ENCODE peak calls at places on chromosomes 16 and 17, in nine cellular contexts. One of them, this sample, is unnamed.

GRCh38 chr16:67961551-67961957 is 6.9 kb downstream of the SLC12A4 start:
- DNase-seq in adrenal gland: peak
- DNase-seq in fibroblast of the aortic adventitia: no peak
- DNase-seq in uterus: no peak
- DNase-seq in GM12865: no peak
- DNase-seq in sigmoid colon: no peak
- DNase-seq in AG09309: no peak
- DNase-seq in testis: no peak
- DNase-seq in foreskin fibroblast: no peak
- DNase-seq in this sample: no peak

GRCh38 chr17:78986048-78986648 is 6.4 kb upstream of the LGALS3BP start:
- DNase-seq in AG09309: no peak
- DNase-seq in testis: peak
- DNase-seq in fibroblast of the aortic adventitia: peak
- DNase-seq in uterus: no peak
- DNase-seq in sigmoid colon: no peak
- DNase-seq in foreskin fibroblast: no peak
- DNase-seq in GM12865: peak
- DNase-seq in adrenal gland: peak
- DNase-seq in this sample: no peak

GRCh38 chr17:82370471-82371332 is 863 bp upstream of the UTS2R start:
- DNase-seq in sigmoid colon: no peak
- DNase-seq in AG09309: no peak
- DNase-seq in fibroblast of the aortic adventitia: peak
- DNase-seq in testis: no peak
- DNase-seq in foreskin fibroblast: no peak
- DNase-seq in uterus: no peak
- DNase-seq in GM12865: peak
- DNase-seq in adrenal gland: no peak
- DNase-seq in this sample: no peak

GRCh38 chr17:82647593-82648164 is 565 bp downstream of the WDR45B start:
- DNase-seq in foreskin fibroblast: no peak
- DNase-seq in AG09309: no peak
- DNase-seq in testis: peak
- DNase-seq in uterus: peak
- DNase-seq in GM12865: peak
- DNase-seq in adrenal gland: peak
- DNase-seq in fibroblast of the aortic adventitia: no peak
- DNase-seq in sigmoid colon: peak
- DNase-seq in this sample: no peak

GRCh38 chr16:19884611-19885455 is at the start of gene GPRC5B:
- DNase-seq in uterus: peak
- DNase-seq in AG09309: no peak
- DNase-seq in testis: peak
- DNase-seq in fibroblast of the aortic adventitia: peak
- DNase-seq in foreskin fibroblast: no peak
- DNase-seq in sigmoid colon: peak
- DNase-seq in adrenal gland: peak
- DNase-seq in GM12865: peak
- DNase-seq in this sample: peak

GRCh38 chr17:45666641-45667040 is 117.5 kb upstream of the CRHR1 start:
- DNase-seq in foreskin fibroblast: no peak
- DNase-seq in uterus: no peak
- DNase-seq in sigmoid colon: no peak
- DNase-seq in AG09309: no peak
- DNase-seq in adrenal gland: no peak
- DNase-seq in fibroblast of the aortic adventitia: no peak
- DNase-seq in GM12865: no peak
- DNase-seq in testis: no peak
- DNase-seq in this sample: no peak

GRCh38 chr17:8581002-8581658 is 49.4 kb downstream of the MYH10 start:
- DNase-seq in GM12865: peak
- DNase-seq in fibroblast of the aortic adventitia: no peak
- DNase-seq in testis: no peak
- DNase-seq in uterus: no peak
- DNase-seq in foreskin fibroblast: no peak
- DNase-seq in adrenal gland: no peak
- DNase-seq in sigmoid colon: no peak
- DNase-seq in AG09309: no peak
- DNase-seq in this sample: no peak

GRCh38 chr16:76176616-76177015 is 100.6 kb upstream of the CNTNAP4 start:
- DNase-seq in sigmoid colon: no peak
- DNase-seq in uterus: no peak
- DNase-seq in AG09309: no peak
- DNase-seq in adrenal gland: no peak
- DNase-seq in foreskin fibroblast: no peak
- DNase-seq in GM12865: no peak
- DNase-seq in testis: no peak
- DNase-seq in fibroblast of the aortic adventitia: no peak
- DNase-seq in this sample: no peak

GRCh38 chr16:25210758-25211157 is 6.0 kb upstream of the AQP8 start:
- DNase-seq in uterus: no peak
- DNase-seq in foreskin fibroblast: peak
- DNase-seq in sigmoid colon: no peak
- DNase-seq in adrenal gland: no peak
- DNase-seq in GM12865: no peak
- DNase-seq in AG09309: peak
- DNase-seq in testis: no peak
- DNase-seq in fibroblast of the aortic adventitia: peak
- DNase-seq in this sample: no peak

GRCh38 chr17:8311131-8311790 is 1.2 kb downstream of the ARHGEF15 start:
- DNase-seq in adrenal gland: no peak
- DNase-seq in testis: no peak
- DNase-seq in foreskin fibroblast: no peak
- DNase-seq in sigmoid colon: no peak
- DNase-seq in GM12865: no peak
- DNase-seq in AG09309: no peak
- DNase-seq in fibroblast of the aortic adventitia: no peak
- DNase-seq in uterus: no peak
- DNase-seq in this sample: no peak

GRCh38 chr17:19958023-19958422 is 19.6 kb downstream of the AKAP10 start:
- DNase-seq in uterus: no peak
- DNase-seq in fibroblast of the aortic adventitia: peak
- DNase-seq in testis: no peak
- DNase-seq in sigmoid colon: no peak
- DNase-seq in adrenal gland: peak
- DNase-seq in foreskin fibroblast: peak
- DNase-seq in AG09309: peak
- DNase-seq in GM12865: no peak
- DNase-seq in this sample: no peak

GRCh38 chr16:558298-559020 is 1.7 kb upstream of the PRR35 start:
- DNase-seq in testis: no peak
- DNase-seq in fibroblast of the aortic adventitia: no peak
- DNase-seq in adrenal gland: no peak
- DNase-seq in sigmoid colon: no peak
- DNase-seq in AG09309: no peak
- DNase-seq in uterus: no peak
- DNase-seq in GM12865: no peak
- DNase-seq in foreskin fibroblast: no peak
- DNase-seq in this sample: no peak

GRCh38 chr16:87780385-87780989 is 14.7 kb upstream of the KLHDC4 start:
- DNase-seq in sigmoid colon: no peak
- DNase-seq in testis: peak
- DNase-seq in foreskin fibroblast: no peak
- DNase-seq in fibroblast of the aortic adventitia: peak
- DNase-seq in adrenal gland: peak
- DNase-seq in uterus: no peak
- DNase-seq in AG09309: no peak
- DNase-seq in GM12865: peak
- DNase-seq in this sample: no peak

GRCh38 chr16:65068151-65068740 is 53.6 kb downstream of the CDH11 start:
- DNase-seq in AG09309: peak
- DNase-seq in uterus: peak
- DNase-seq in testis: no peak
- DNase-seq in adrenal gland: no peak
- DNase-seq in fibroblast of the aortic adventitia: peak
- DNase-seq in sigmoid colon: no peak
- DNase-seq in GM12865: no peak
- DNase-seq in foreskin fibroblast: peak
- DNase-seq in this sample: no peak

GRCh38 chr17:65191805-65192740 is 54.9 kb downstream of the RGS9 start:
- DNase-seq in uterus: no peak
- DNase-seq in adrenal gland: peak
- DNase-seq in testis: peak
- DNase-seq in sigmoid colon: no peak
- DNase-seq in fibroblast of the aortic adventitia: peak
- DNase-seq in AG09309: no peak
- DNase-seq in foreskin fibroblast: peak
- DNase-seq in GM12865: peak
- DNase-seq in this sample: no peak

GRCh38 chr16:70694517-70695218 is 8.8 kb upstream of the MTSS2 start:
- DNase-seq in testis: no peak
- DNase-seq in adrenal gland: peak
- DNase-seq in foreskin fibroblast: no peak
- DNase-seq in AG09309: no peak
- DNase-seq in GM12865: no peak
- DNase-seq in fibroblast of the aortic adventitia: no peak
- DNase-seq in sigmoid colon: no peak
- DNase-seq in uterus: no peak
- DNase-seq in this sample: no peak

GRCh38 chr17:34378664-34379101 is 15.7 kb upstream of the CCL1 start:
- DNase-seq in sigmoid colon: no peak
- DNase-seq in adrenal gland: no peak
- DNase-seq in fibroblast of the aortic adventitia: peak
- DNase-seq in foreskin fibroblast: no peak
- DNase-seq in GM12865: peak
- DNase-seq in uterus: no peak
- DNase-seq in AG09309: no peak
- DNase-seq in testis: no peak
- DNase-seq in this sample: no peak

GRCh38 chr17:66737524-66737923 is 97.4 kb upstream of the CACNG5 start:
- DNase-seq in fibroblast of the aortic adventitia: peak
- DNase-seq in GM12865: no peak
- DNase-seq in adrenal gland: no peak
- DNase-seq in AG09309: peak
- DNase-seq in sigmoid colon: peak
- DNase-seq in foreskin fibroblast: peak
- DNase-seq in uterus: no peak
- DNase-seq in testis: peak
- DNase-seq in this sample: no peak

GRCh38 chr17:77915594-77916021 is 42.9 kb upstream of the TNRC6C start:
- DNase-seq in AG09309: no peak
- DNase-seq in uterus: no peak
- DNase-seq in GM12865: no peak
- DNase-seq in testis: no peak
- DNase-seq in fibroblast of the aortic adventitia: no peak
- DNase-seq in sigmoid colon: peak
- DNase-seq in foreskin fibroblast: no peak
- DNase-seq in adrenal gland: no peak
- DNase-seq in this sample: peak

GRCh38 chr17:78661092-78661770 is 84.0 kb upstream of the DNAH17 start:
- DNase-seq in adrenal gland: no peak
- DNase-seq in AG09309: no peak
- DNase-seq in foreskin fibroblast: no peak
- DNase-seq in sigmoid colon: peak
- DNase-seq in GM12865: no peak
- DNase-seq in fibroblast of the aortic adventitia: no peak
- DNase-seq in uterus: no peak
- DNase-seq in testis: no peak
- DNase-seq in this sample: no peak

DNA sequence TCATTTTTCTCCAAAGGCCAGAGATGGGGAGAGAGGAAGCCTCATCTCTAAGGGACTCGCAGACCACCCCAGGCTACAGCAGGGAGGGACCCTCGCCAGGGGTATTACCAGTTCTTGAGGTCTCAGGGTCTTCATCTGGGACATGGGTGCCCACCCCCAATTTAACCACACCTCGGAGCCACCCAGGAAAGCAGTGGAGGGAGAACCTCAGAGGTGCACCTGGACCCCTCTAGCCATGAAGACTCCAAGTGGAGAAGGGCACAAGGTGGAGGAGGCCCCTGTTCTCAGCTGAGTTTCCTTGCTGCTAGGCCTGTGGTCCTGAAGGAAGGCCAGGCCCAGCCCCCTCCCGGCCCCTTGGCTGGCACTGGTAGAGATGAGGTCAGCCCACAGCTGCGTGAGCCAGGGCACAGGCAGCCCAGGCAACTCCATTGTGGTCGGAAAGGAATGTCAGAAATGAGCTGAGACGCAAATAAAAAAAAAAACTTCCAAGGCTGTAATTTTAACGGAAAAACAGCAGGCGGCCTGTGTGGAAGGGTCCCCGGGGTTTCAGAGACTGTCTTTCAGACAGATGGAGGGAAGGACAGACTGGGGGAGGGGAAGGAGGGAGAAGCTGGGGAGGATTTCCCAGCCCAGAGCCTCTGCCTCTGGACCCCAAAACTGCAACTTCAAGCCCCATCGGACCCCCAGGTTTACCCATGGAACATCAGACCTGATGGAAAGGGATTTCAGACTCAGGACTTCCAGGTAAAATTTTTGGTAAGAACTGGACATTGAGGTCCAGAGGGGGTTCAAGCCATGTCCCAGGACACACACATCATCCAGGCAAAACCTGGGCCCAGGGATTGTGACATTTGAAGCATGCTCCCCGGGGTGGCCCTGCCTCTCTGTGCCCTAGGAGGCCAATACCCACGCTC is 25.5 kb upstream of the MRPS23 start:
- DNase-seq in foreskin fibroblast: peak
- DNase-seq in AG09309: peak
- DNase-seq in sigmoid colon: peak
- DNase-seq in GM12865: no peak
- DNase-seq in testis: peak
- DNase-seq in fibroblast of the aortic adventitia: peak
- DNase-seq in adrenal gland: peak
- DNase-seq in uterus: peak
- DNase-seq in this sample: peak
- TF ChIP-seq CTCF in foreskin fibroblast: peak
- TF ChIP-seq CTCF in AG09309: peak
- TF ChIP-seq CTCF in sigmoid colon: no peak
- TF ChIP-seq CTCF in GM12865: no peak
- TF ChIP-seq CTCF in testis: peak
- TF ChIP-seq CTCF in fibroblast of the aortic adventitia: peak
- TF ChIP-seq CTCF in adrenal gland: peak
- TF ChIP-seq CTCF in uterus: peak
- TF ChIP-seq CTCF in this sample: no peak

GRCh38 chr16:14072360-14072759 is 1.2 kb downstream of the MRTFB start:
- DNase-seq in uterus: no peak
- DNase-seq in fibroblast of the aortic adventitia: no peak
- DNase-seq in GM12865: no peak
- DNase-seq in sigmoid colon: no peak
- DNase-seq in AG09309: no peak
- DNase-seq in testis: no peak
- DNase-seq in adrenal gland: no peak
- DNase-seq in foreskin fibroblast: no peak
- DNase-seq in this sample: no peak
- H3K4me3 ChIP-seq in uterus: peak
- H3K4me3 ChIP-seq in fibroblast of the aortic adventitia: peak
- H3K4me3 ChIP-seq in GM12865: no peak
- H3K4me3 ChIP-seq in sigmoid colon: no peak
- H3K4me3 ChIP-seq in AG09309: no peak
- H3K4me3 ChIP-seq in testis: peak
- H3K4me3 ChIP-seq in adrenal gland: no peak
- H3K4me3 ChIP-seq in foreskin fibroblast: peak
- H3K4me3 ChIP-seq in this sample: no peak

GRCh38 chr16:14003119-14003570 is 68.0 kb upstream of the MRTFB start:
- DNase-seq in AG09309: no peak
- DNase-seq in testis: peak
- DNase-seq in fibroblast of the aortic adventitia: peak
- DNase-seq in foreskin fibroblast: peak
- DNase-seq in GM12865: no peak
- DNase-seq in sigmoid colon: peak
- DNase-seq in uterus: peak
- DNase-seq in adrenal gland: peak
- DNase-seq in this sample: peak
- TF ChIP-seq CTCF in AG09309: peak
- TF ChIP-seq CTCF in testis: no peak
- TF ChIP-seq CTCF in fibroblast of the aortic adventitia: peak
- TF ChIP-seq CTCF in foreskin fibroblast: no peak
- TF ChIP-seq CTCF in GM12865: no peak
- TF ChIP-seq CTCF in sigmoid colon: no peak
- TF ChIP-seq CTCF in uterus: no peak
- TF ChIP-seq CTCF in adrenal gland: no peak
- TF ChIP-seq CTCF in this sample: no peak

GRCh38 chr17:49198206-49198605 is 12.2 kb downstream of the GNGT2 start:
- DNase-seq in foreskin fibroblast: no peak
- DNase-seq in GM12865: no peak
- DNase-seq in fibroblast of the aortic adventitia: no peak
- DNase-seq in AG09309: no peak
- DNase-seq in adrenal gland: no peak
- DNase-seq in testis: no peak
- DNase-seq in uterus: no peak
- DNase-seq in sigmoid colon: no peak
- DNase-seq in this sample: no peak
- H3K4me3 ChIP-seq in foreskin fibroblast: no peak
- H3K4me3 ChIP-seq in GM12865: no peak
- H3K4me3 ChIP-seq in fibroblast of the aortic adventitia: no peak
- H3K4me3 ChIP-seq in AG09309: no peak
- H3K4me3 ChIP-seq in adrenal gland: no peak
- H3K4me3 ChIP-seq in testis: no peak
- H3K4me3 ChIP-seq in uterus: no peak
- H3K4me3 ChIP-seq in sigmoid colon: no peak
- H3K4me3 ChIP-seq in this sample: no peak